ENCODE peak calls at places on chromosomes 3 and 15, in eight cellular contexts. A is activated CD4-positive, alpha-beta T cell treated with anti-CD3 and anti-CD28 coated beads for 48 hours; E is NCI-H2029 treated with DMSO at 0.1 percent for 48 hours; V is RWPE1; N is NCI-H1417; F is ecto neural progenitor cell; L is mesendoderm; Q is heart left ventricle. S is an unnamed sample.

GRCh38 chr15:63388511-63388910 is 6.9 kb upstream of the CA12 start:
- DNase-seq in A (no peak), E (no peak), V (no peak), N (no peak), F (no peak), L (no peak), Q (no peak), S (no peak)

GRCh38 chr3:175146258-175146657 is 287.1 kb downstream of the NAALADL2 start:
- DNase-seq in A (no peak), E (no peak), V (no peak), N (peak; percentile 24), F (no peak), L (no peak), Q (no peak), S (no peak)

GRCh38 chr3:462851-463250 is 266.3 kb downstream of the CHL1 start:
- DNase-seq in A (no peak), E (no peak), V (no peak), N (no peak), F (no peak), L (no peak), Q (no peak), S (no peak)

GRCh38 chr15:80778964-80779657 is at the start of gene CEMIP:
- DNase-seq in A (peak; percentile 81), E (no peak), V (peak; percentile 86), N (peak; percentile 88), F (peak; percentile 92), L (peak; percentile 79), Q (peak; percentile 69), S (peak; percentile 68)

GRCh38 chr3:29322586-29322985 is 41.7 kb downstream of the RBMS3 start:
- DNase-seq in A (no peak), E (no peak), V (no peak), N (no peak), F (no peak), L (no peak), Q (no peak), S (no peak)

GRCh38 chr3:25021816-25022215 is 406.2 kb upstream of the RARB start:
- DNase-seq in A (no peak), E (no peak), V (peak; percentile 2), N (no peak), F (no peak), L (peak; percentile 36), Q (no peak), S (no peak)

GRCh38 chr3:50339485-50340196 is 995 bp downstream of the RASSF1 start:
- DNase-seq in A (no peak), E (no peak), V (no peak), N (no peak), F (no peak), L (no peak), Q (no peak), S (no peak)

GRCh38 chr15:73906346-73907017 is 19.8 kb upstream of the LOXL1 start:
- DNase-seq in A (no peak), E (no peak), V (no peak), N (no peak), F (no peak), L (no peak), Q (no peak), S (peak; percentile 56)

GRCh38 chr3:42042747-42043115 is 48.4 kb upstream of the TRAK1 start:
- DNase-seq in A (no peak), E (no peak), V (no peak), N (no peak), F (no peak), L (no peak), Q (no peak), S (no peak)

GRCh38 chr3:80769683-80770082 is 991.8 kb downstream of the GBE1 start:
- DNase-seq in A (no peak), E (no peak), V (no peak), N (no peak), F (no peak), L (no peak), Q (no peak), S (peak; percentile 4)

GRCh38 chr3:181327349-181327748 is 337.8 kb upstream of the DNAJC19 start:
- DNase-seq in A (no peak), E (no peak), V (no peak), N (peak; percentile 58), F (no peak), L (peak; percentile 64), Q (no peak), S (no peak)

GRCh38 chr3:160210799-160211221 is 14.4 kb upstream of the C3orf80 start:
- DNase-seq in A (no peak), E (no peak), V (peak; percentile 30), N (no peak), F (no peak), L (peak; percentile 83), Q (no peak), S (peak; percentile 88)

GRCh38 chr3:40097507-40098117 is 211.9 kb upstream of the EIF1B start:
- DNase-seq in A (no peak), E (no peak), V (no peak), N (no peak), F (no peak), L (no peak), Q (no peak), S (no peak)

GRCh38 chr15:57728436-57728835 is 21.9 kb downstream of the POLR2M start:
- DNase-seq in A (no peak), E (no peak), V (no peak), N (no peak), F (no peak), L (no peak), Q (no peak), S (no peak)

GRCh38 chr3:190306513-190307163 is 15.6 kb downstream of the CLDN1 start:
- DNase-seq in A (peak; percentile 30), E (no peak), V (no peak), N (peak; percentile 71), F (no peak), L (no peak), Q (no peak), S (no peak)

GRCh38 chr15:65460948-65461347 is 38.2 kb upstream of the IGDCC4 start:
- DNase-seq in A (peak; percentile 68), E (no peak), V (no peak), N (no peak), F (no peak), L (no peak), Q (no peak), S (peak; percentile 67)

GRCh38 chr3:178975320-178975719 is 96.3 kb downstream of the ZMAT3 start:
- DNase-seq in A (no peak), E (no peak), V (no peak), N (no peak), F (no peak), L (no peak), Q (no peak), S (no peak)

GRCh38 chr15:78880242-78880533 is 7.5 kb downstream of the MORF4L1 start:
- DNase-seq in A (no peak), E (no peak), V (no peak), N (no peak), F (no peak), L (no peak), Q (no peak), S (peak; percentile 53)

GRCh38 chr3:79490165-79491028 is 277.4 kb downstream of the ROBO1 start:
- DNase-seq in A (no peak), E (no peak), V (no peak), N (no peak), F (no peak), L (peak; percentile 19), Q (peak; percentile 53), S (no peak)

GRCh38 chr3:197714251-197714650 is 22.5 kb downstream of the RUBCN start:
- DNase-seq in A (no peak), E (no peak), V (no peak), N (no peak), F (no peak), L (no peak), Q (no peak), S (no peak)

GRCh38 chr3:187291512-187292132 is at the start of gene MASP1:
- DNase-seq in A (no peak), E (no peak), V (no peak), N (no peak), F (peak; percentile 63), L (peak; percentile 80), Q (peak; percentile 69), S (no peak)

GRCh38 chr3:111715911-111716523 is 120.9 kb upstream of the ZBED2 start:
- DNase-seq in A (peak; percentile 53), E (no peak), V (no peak), N (peak; percentile 20), F (no peak), L (peak; percentile 42), Q (peak; percentile 46), S (peak; percentile 73)

GRCh38 chr3:53544357-53544756 is 49.9 kb downstream of the CACNA1D start:
- DNase-seq in A (peak; percentile 3), E (no peak), V (peak; percentile 10), N (no peak), F (no peak), L (no peak), Q (no peak), S (peak; percentile 9)

GRCh38 chr3:48552111-48552911 is 4.3 kb downstream of the PFKFB4 start:
- DNase-seq in A (no peak), E (no peak), V (no peak), N (peak; percentile 66), F (no peak), L (peak; percentile 35), Q (no peak), S (no peak)

S was measured in HT1080.